ENCODE peak calls at places on chromosomes 16 and 17, in seven cellular contexts. One of them, this sample, is unnamed.

GRCh38 chr17:45917081-45917480 is 22.7 kb downstream of the MAPT start:
- DNase-seq in neural crest cell: no peak
- DNase-seq in left ventricle myocardium inferior: no peak
- DNase-seq in cardiac muscle cell: no peak
- DNase-seq in IMR-90: no peak
- DNase-seq in RWPE1: no peak
- DNase-seq in PC-3: no peak
- DNase-seq in this sample: no peak

GRCh38 chr17:77382356-77382911 is 241.7 kb downstream of the SEC14L1 start:
- DNase-seq in neural crest cell: no peak
- DNase-seq in left ventricle myocardium inferior: no peak
- DNase-seq in cardiac muscle cell: no peak
- DNase-seq in IMR-90: no peak
- DNase-seq in RWPE1: no peak
- DNase-seq in PC-3: no peak
- DNase-seq in this sample: no peak

GRCh38 chr17:76726231-76726765 is at the start of gene JMJD6:
- DNase-seq in neural crest cell: peak
- DNase-seq in left ventricle myocardium inferior: peak
- DNase-seq in cardiac muscle cell: peak
- DNase-seq in IMR-90: peak
- DNase-seq in RWPE1: peak
- DNase-seq in PC-3: peak
- DNase-seq in this sample: no peak

GRCh38 chr16:86510465-86511261 is at the start of gene FOXF1:
- DNase-seq in neural crest cell: no peak
- DNase-seq in left ventricle myocardium inferior: no peak
- DNase-seq in cardiac muscle cell: no peak
- DNase-seq in IMR-90: peak
- DNase-seq in RWPE1: no peak
- DNase-seq in PC-3: no peak
- DNase-seq in this sample: no peak

GRCh38 chr17:45740553-45741330 is 43.4 kb upstream of the CRHR1 start:
- DNase-seq in neural crest cell: peak
- DNase-seq in left ventricle myocardium inferior: no peak
- DNase-seq in cardiac muscle cell: peak
- DNase-seq in IMR-90: peak
- DNase-seq in RWPE1: peak
- DNase-seq in PC-3: peak
- DNase-seq in this sample: no peak

GRCh38 chr16:21950782-21951521 is 2.2 kb upstream of the UQCRC2 start:
- DNase-seq in neural crest cell: no peak
- DNase-seq in left ventricle myocardium inferior: no peak
- DNase-seq in cardiac muscle cell: peak
- DNase-seq in IMR-90: peak
- DNase-seq in RWPE1: peak
- DNase-seq in PC-3: peak
- DNase-seq in this sample: no peak

GRCh38 chr16:88865310-88865709 is 1.1 kb downstream of the PABPN1L start:
- DNase-seq in neural crest cell: no peak
- DNase-seq in left ventricle myocardium inferior: no peak
- DNase-seq in cardiac muscle cell: no peak
- DNase-seq in IMR-90: no peak
- DNase-seq in RWPE1: no peak
- DNase-seq in PC-3: no peak
- DNase-seq in this sample: no peak

GRCh38 chr16:68235882-68236803 is at the start of gene ESRP2:
- DNase-seq in neural crest cell: no peak
- DNase-seq in left ventricle myocardium inferior: no peak
- DNase-seq in cardiac muscle cell: peak
- DNase-seq in IMR-90: no peak
- DNase-seq in RWPE1: peak
- DNase-seq in PC-3: peak
- DNase-seq in this sample: no peak

GRCh38 chr17:5211458-5211857 is 19.8 kb upstream of the ZNF594 start:
- DNase-seq in neural crest cell: no peak
- DNase-seq in left ventricle myocardium inferior: no peak
- DNase-seq in cardiac muscle cell: no peak
- DNase-seq in IMR-90: no peak
- DNase-seq in RWPE1: no peak
- DNase-seq in PC-3: no peak
- DNase-seq in this sample: no peak

GRCh38 chr16:68187505-68187904 is 48.4 kb downstream of the ESRP2 start:
- DNase-seq in neural crest cell: no peak
- DNase-seq in left ventricle myocardium inferior: no peak
- DNase-seq in cardiac muscle cell: no peak
- DNase-seq in IMR-90: no peak
- DNase-seq in RWPE1: no peak
- DNase-seq in PC-3: no peak
- DNase-seq in this sample: no peak

GRCh38 chr17:2390199-2390880 is 10.5 kb downstream of the MNT start:
- DNase-seq in neural crest cell: no peak
- DNase-seq in left ventricle myocardium inferior: no peak
- DNase-seq in cardiac muscle cell: no peak
- DNase-seq in IMR-90: no peak
- DNase-seq in RWPE1: no peak
- DNase-seq in PC-3: no peak
- DNase-seq in this sample: no peak

GRCh38 chr17:69637399-69638165 is 223.1 kb downstream of the MAP2K6 start:
- DNase-seq in neural crest cell: no peak
- DNase-seq in left ventricle myocardium inferior: no peak
- DNase-seq in cardiac muscle cell: no peak
- DNase-seq in IMR-90: peak
- DNase-seq in RWPE1: no peak
- DNase-seq in PC-3: no peak
- DNase-seq in this sample: no peak

GRCh38 chr17:37608369-37609169 is 649 bp downstream of the SYNRG start:
- DNase-seq in neural crest cell: peak
- DNase-seq in left ventricle myocardium inferior: no peak
- DNase-seq in cardiac muscle cell: peak
- DNase-seq in IMR-90: peak
- DNase-seq in RWPE1: peak
- DNase-seq in PC-3: peak
- DNase-seq in this sample: no peak

GRCh38 chr16:81457326-81458133 is 12.9 kb downstream of the CMIP start:
- DNase-seq in neural crest cell: no peak
- DNase-seq in left ventricle myocardium inferior: no peak
- DNase-seq in cardiac muscle cell: no peak
- DNase-seq in IMR-90: peak
- DNase-seq in RWPE1: peak
- DNase-seq in PC-3: no peak
- DNase-seq in this sample: no peak

GRCh38 chr16:70018254-70018653 is 67.1 kb downstream of the CLEC18A start:
- DNase-seq in neural crest cell: no peak
- DNase-seq in left ventricle myocardium inferior: no peak
- DNase-seq in cardiac muscle cell: peak
- DNase-seq in IMR-90: peak
- DNase-seq in RWPE1: no peak
- DNase-seq in PC-3: peak
- DNase-seq in this sample: no peak

GRCh38 chr16:75621170-75621477 is 2.0 kb downstream of the ADAT1 start:
- DNase-seq in neural crest cell: no peak
- DNase-seq in left ventricle myocardium inferior: no peak
- DNase-seq in cardiac muscle cell: peak
- DNase-seq in IMR-90: peak
- DNase-seq in RWPE1: peak
- DNase-seq in PC-3: peak
- DNase-seq in this sample: no peak

GRCh38 chr17:66002807-66003206 is 189.1 kb downstream of the CEP112 start:
- DNase-seq in neural crest cell: no peak
- DNase-seq in left ventricle myocardium inferior: no peak
- DNase-seq in cardiac muscle cell: no peak
- DNase-seq in IMR-90: peak
- DNase-seq in RWPE1: no peak
- DNase-seq in PC-3: no peak
- DNase-seq in this sample: no peak

GRCh38 chr16:27759947-27760844 is 210.3 kb downstream of the KATNIP start:
- DNase-seq in neural crest cell: no peak
- DNase-seq in left ventricle myocardium inferior: no peak
- DNase-seq in cardiac muscle cell: no peak
- DNase-seq in IMR-90: no peak
- DNase-seq in RWPE1: no peak
- DNase-seq in PC-3: no peak
- DNase-seq in this sample: no peak

GRCh38 chr16:75341934-75342811 is 90.7 kb upstream of the BCAR1 start:
- DNase-seq in neural crest cell: no peak
- DNase-seq in left ventricle myocardium inferior: no peak
- DNase-seq in cardiac muscle cell: no peak
- DNase-seq in IMR-90: peak
- DNase-seq in RWPE1: peak
- DNase-seq in PC-3: peak
- DNase-seq in this sample: no peak

DNA sequence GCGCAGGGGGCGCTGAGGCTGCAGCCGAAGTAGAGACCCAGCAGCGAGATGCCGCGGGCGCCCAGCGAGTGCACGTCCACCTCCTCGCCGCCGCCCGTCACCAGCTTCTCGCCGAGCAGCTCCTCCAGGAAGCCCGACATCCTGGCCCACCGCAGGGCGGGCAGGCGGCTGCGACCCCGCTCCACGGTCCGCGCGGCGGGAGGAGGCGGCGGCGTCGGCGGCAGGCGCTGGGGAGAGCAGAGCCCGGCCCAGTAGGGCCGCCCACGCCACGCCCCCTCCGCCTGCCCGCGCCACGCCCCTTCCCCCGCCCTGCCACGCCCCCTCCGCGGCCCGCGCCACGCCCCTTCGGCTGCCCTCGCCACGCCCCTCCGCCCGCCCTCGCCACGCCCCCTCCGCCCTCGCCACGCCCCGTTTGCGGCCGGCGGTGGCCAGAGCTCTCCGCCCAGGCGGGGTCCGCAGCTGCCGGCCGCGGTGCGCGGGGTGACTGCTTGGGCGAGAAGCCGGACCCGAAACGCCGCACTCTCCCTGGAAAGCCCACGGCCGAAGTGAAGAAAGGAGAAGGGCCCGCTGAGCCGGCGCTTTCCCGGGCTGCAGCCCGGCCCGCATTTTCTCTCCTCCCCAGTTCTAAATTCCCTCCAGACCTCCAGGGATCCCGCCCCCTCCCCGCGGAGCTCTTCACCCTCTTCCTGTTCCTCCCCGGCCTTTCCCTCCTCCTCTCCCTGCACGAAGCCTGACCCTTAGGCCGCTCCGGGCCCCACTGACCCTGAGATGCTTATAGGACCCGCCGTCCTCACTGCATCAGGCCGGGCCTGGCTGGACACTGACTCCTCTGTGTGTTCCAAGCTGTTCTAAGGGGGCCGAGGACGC is at the start of gene NXN:
- DNase-seq in neural crest cell: peak
- DNase-seq in left ventricle myocardium inferior: peak
- DNase-seq in cardiac muscle cell: peak
- DNase-seq in IMR-90: peak
- DNase-seq in RWPE1: peak
- DNase-seq in PC-3: peak
- DNase-seq in this sample: peak
- TF ChIP-seq CTCF in neural crest cell: peak
- TF ChIP-seq CTCF in left ventricle myocardium inferior: peak
- TF ChIP-seq CTCF in cardiac muscle cell: peak
- TF ChIP-seq CTCF in IMR-90: peak
- TF ChIP-seq CTCF in RWPE1: peak
- TF ChIP-seq CTCF in PC-3: no peak
- TF ChIP-seq CTCF in this sample: no peak

DNA sequence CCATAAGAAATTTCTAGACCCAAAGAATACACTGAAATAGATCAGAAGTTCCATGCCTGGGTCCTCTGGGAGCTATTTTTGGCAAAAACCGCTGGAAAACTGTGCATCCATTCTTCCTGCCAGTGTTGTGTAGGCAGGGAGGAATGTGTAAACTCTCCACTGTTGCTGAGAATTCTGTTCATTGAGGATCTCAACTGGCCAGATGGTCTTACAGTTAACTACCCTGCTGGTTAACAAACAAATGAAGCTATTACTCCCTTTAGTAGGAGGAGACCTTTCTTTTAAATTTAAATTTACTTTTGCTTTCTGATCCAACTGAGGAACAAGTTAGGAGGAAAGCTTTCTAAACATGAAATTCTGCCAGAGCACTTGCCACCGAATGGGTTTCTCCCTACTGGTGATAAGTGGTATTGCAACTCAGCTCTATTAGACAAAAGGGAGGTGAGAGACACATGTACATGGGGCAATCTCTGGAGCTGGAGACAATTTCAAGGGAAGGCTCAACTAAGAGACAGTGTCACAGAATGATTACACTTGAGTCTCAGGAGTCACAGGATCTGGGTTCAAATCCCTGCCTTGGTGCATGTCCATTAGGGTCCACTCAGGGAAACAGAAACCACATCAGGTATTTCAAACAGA is 37.6 kb downstream of the SOCS1 start:
- DNase-seq in neural crest cell: no peak
- DNase-seq in left ventricle myocardium inferior: no peak
- DNase-seq in cardiac muscle cell: no peak
- DNase-seq in IMR-90: peak
- DNase-seq in RWPE1: no peak
- DNase-seq in PC-3: no peak
- DNase-seq in this sample: no peak
- TF ChIP-seq CTCF in neural crest cell: peak
- TF ChIP-seq CTCF in left ventricle myocardium inferior: peak
- TF ChIP-seq CTCF in cardiac muscle cell: peak
- TF ChIP-seq CTCF in IMR-90: peak
- TF ChIP-seq CTCF in RWPE1: peak
- TF ChIP-seq CTCF in PC-3: peak
- TF ChIP-seq CTCF in this sample: peak

DNA sequence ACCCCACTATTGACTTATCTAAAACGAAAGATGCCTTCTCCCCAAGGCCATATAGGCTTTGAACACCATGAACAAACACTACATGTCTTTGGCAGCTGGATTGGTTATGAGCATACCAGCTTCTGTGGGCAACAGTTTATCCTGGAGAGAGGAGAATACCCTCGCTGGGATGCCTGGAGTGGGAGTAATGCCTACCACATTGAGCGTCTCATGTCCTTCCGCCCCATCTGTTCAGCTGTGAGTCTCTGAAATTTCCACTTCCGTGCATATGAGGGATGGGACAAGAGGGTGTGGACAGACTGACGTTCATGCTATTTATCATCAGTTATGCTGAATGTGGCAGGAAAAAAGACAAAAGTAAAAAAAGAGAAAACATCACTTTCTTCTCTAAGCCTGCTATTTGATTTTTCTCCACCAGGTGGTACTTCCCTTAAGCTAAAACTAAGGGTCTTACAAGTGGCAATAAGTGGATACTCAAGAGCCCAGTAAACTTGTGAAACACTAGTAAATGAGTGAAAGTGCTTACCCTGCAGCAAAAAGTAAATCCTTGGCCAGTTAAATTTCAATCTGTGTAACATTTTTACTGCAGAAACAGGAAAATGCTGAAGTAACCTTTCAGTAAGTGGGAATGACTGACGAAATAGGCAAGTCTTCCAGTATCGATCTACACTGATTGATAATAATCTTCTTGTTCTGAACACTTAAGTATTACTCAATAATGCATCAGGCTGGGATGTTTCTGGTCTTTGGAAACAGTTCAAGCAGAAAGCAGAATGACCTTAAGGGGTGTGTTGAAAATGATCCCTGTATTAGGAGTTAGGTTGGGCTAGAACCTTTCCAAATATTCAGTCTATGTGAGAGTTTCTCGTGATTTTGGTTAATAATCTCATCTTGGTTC is 5.6 kb downstream of the CRYBA1 start:
- DNase-seq in neural crest cell: no peak
- DNase-seq in left ventricle myocardium inferior: no peak
- DNase-seq in cardiac muscle cell: peak
- DNase-seq in IMR-90: peak
- DNase-seq in RWPE1: peak
- DNase-seq in PC-3: peak
- DNase-seq in this sample: no peak
- TF ChIP-seq CTCF in neural crest cell: peak
- TF ChIP-seq CTCF in left ventricle myocardium inferior: peak
- TF ChIP-seq CTCF in cardiac muscle cell: peak
- TF ChIP-seq CTCF in IMR-90: peak
- TF ChIP-seq CTCF in RWPE1: no peak
- TF ChIP-seq CTCF in PC-3: peak
- TF ChIP-seq CTCF in this sample: peak

GRCh38 chr17:74153821-74154430 is 49.6 kb upstream of the RPL38 start:
- DNase-seq in neural crest cell: no peak
- DNase-seq in left ventricle myocardium inferior: no peak
- DNase-seq in cardiac muscle cell: no peak
- DNase-seq in IMR-90: no peak
- DNase-seq in RWPE1: no peak
- DNase-seq in PC-3: no peak
- DNase-seq in this sample: no peak
- TF ChIP-seq CTCF in neural crest cell: no peak
- TF ChIP-seq CTCF in left ventricle myocardium inferior: no peak
- TF ChIP-seq CTCF in cardiac muscle cell: no peak
- TF ChIP-seq CTCF in IMR-90: no peak
- TF ChIP-seq CTCF in RWPE1: no peak
- TF ChIP-seq CTCF in PC-3: no peak
- TF ChIP-seq CTCF in this sample: no peak

This sample was measured in natural killer cell.